ENCODE peak calls at places on chromosomes 11 and 22, in six cellular contexts. H, E, T, R, F and N are unnamed samples.

GRCh38 chr11:11706022-11706421 is 84.2 kb upstream of the GALNT18 start:
- DNase-seq in R (no peak), H (no peak), F (no peak), E (no peak), T (no peak), N (no peak)

GRCh38 chr11:1391165-1392010 is 1.7 kb downstream of the BRSK2 start:
- DNase-seq in E (no peak), R (no peak), T (no peak), H (peak), F (no peak), N (no peak)

GRCh38 chr11:85685820-85686459 is at the start of gene CCDC89:
- DNase-seq in E (peak), R (no peak), H (peak), T (peak), F (peak), N (peak)

GRCh38 chr11:68863553-68864265 is 22.0 kb upstream of the CPT1A start:
- DNase-seq in H (no peak), R (no peak), T (no peak), E (no peak), F (no peak), N (no peak)

GRCh38 chr22:27867958-27868737 is 50.9 kb downstream of the PITPNB start:
- DNase-seq in T (no peak), E (no peak), R (no peak), H (no peak), F (no peak), N (no peak)

GRCh38 chr22:37254206-37254866 is 10.3 kb upstream of the RAC2 start:
- DNase-seq in F (no peak), E (peak), R (no peak), T (peak), H (no peak), N (no peak)

GRCh38 chr11:35997908-35998307 is 54.0 kb downstream of the LDLRAD3 start:
- DNase-seq in F (no peak), R (peak), H (no peak), T (no peak), E (no peak), N (no peak)

GRCh38 chr11:80317612-80318011 is 876.8 kb upstream of the TENM4 start:
- DNase-seq in F (no peak), E (no peak), T (no peak), H (no peak), R (no peak), N (no peak)

GRCh38 chr11:810040-810567 is 337 bp downstream of the RPLP2 start:
- DNase-seq in R (no peak), F (no peak), H (no peak), E (no peak), T (no peak), N (no peak)

GRCh38 chr11:46617451-46618314 is at the start of gene ATG13:
- DNase-seq in R (peak), F (peak), H (peak), T (peak), E (peak), N (peak)

GRCh38 chr11:46615756-46616155 is 1.3 kb downstream of the HARBI1 start:
- DNase-seq in T (no peak), H (no peak), E (no peak), F (no peak), R (no peak), N (no peak)

GRCh38 chr11:46616551-46617450 is at the start of gene HARBI1:
- DNase-seq in E (peak), T (peak), R (peak), H (peak), F (peak), N (peak)

DNA sequence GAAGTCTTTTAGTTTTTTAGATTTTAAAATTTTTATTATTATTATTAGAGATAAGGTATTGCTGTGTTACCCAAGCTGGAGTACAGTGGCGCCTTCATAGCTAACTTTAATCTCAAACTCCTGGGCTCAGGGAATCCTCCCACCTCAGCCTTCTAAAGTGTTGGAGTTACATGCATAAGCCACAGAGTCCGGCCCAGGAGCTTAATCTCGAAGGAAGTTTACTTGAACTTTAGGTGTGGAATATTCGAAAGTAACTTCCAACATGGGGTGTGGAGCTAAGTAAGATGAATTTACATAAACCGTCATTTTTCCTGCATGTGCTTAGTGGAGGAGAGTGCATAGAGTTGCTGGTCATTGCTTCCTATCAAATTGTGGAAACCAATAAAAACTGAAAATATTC is 1.4 kb downstream of the ATG13 start:
- DNase-seq in F (no peak), H (no peak), R (no peak), T (no peak), E (no peak), N (no peak)
- H3K4me3 ChIP-seq in F (peak), H (peak), R (no peak), T (peak), E (peak), N (peak)

DNA sequence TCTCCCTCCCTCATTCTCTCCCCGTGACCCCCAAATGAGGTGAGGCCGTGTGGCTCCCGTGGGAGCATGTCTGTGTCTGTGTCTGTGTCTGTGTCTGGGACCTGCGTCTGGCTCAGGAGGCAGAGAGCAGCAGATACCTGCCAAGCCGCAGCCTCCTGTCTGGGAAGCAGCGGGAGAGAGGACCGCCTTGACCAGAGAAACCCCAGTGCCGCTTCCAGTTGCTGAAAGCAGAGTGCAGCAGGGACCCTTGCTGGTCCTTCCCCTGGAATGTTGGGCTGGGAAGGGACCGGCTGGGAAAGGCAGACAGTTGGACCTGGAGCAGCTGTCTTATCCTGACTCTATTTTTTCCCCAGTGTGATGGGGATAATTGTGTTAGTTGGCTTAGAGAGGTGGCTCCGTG is 525 bp downstream of the CSDC2 start:
- DNase-seq in H (no peak), E (no peak), R (no peak), F (no peak), T (no peak), N (no peak)
- H3K27ac ChIP-seq in H (peak), E (peak), R (no peak), F (peak), T (peak), N (peak)

GRCh38 chr11:72570893-72571741 is 103.1 kb downstream of the PDE2A start:
- DNase-seq in H (no peak), F (no peak), E (no peak), R (no peak), T (no peak), N (peak)

GRCh38 chr11:72575533-72576170 is 98.6 kb downstream of the PDE2A start:
- DNase-seq in F (no peak), E (no peak), T (no peak), H (no peak), R (no peak), N (peak)

GRCh38 chr11:72574534-72575460 is 99.4 kb downstream of the PDE2A start:
- DNase-seq in R (no peak), H (no peak), E (no peak), T (no peak), F (no peak), N (peak)

GRCh38 chr11:72574046-72574445 is 100.2 kb downstream of the PDE2A start:
- DNase-seq in T (no peak), H (no peak), R (no peak), F (no peak), E (no peak), N (peak)

GRCh38 chr11:72573380-72573949 is 100.8 kb downstream of the PDE2A start:
- DNase-seq in T (peak), R (peak), F (no peak), H (no peak), E (no peak), N (peak)
- TF ChIP-seq CTCF in T (peak), R (peak), F (peak), H (peak), E (peak), N (no peak)

GRCh38 chr22:42994276-42994916 is 20.6 kb downstream of the PACSIN2 start:
- DNase-seq in T (no peak), R (no peak), H (no peak), F (no peak), E (no peak), N (no peak)
- H3K4me3 ChIP-seq in T (peak), R (no peak), H (no peak), F (peak), E (peak), N (peak)

DNA sequence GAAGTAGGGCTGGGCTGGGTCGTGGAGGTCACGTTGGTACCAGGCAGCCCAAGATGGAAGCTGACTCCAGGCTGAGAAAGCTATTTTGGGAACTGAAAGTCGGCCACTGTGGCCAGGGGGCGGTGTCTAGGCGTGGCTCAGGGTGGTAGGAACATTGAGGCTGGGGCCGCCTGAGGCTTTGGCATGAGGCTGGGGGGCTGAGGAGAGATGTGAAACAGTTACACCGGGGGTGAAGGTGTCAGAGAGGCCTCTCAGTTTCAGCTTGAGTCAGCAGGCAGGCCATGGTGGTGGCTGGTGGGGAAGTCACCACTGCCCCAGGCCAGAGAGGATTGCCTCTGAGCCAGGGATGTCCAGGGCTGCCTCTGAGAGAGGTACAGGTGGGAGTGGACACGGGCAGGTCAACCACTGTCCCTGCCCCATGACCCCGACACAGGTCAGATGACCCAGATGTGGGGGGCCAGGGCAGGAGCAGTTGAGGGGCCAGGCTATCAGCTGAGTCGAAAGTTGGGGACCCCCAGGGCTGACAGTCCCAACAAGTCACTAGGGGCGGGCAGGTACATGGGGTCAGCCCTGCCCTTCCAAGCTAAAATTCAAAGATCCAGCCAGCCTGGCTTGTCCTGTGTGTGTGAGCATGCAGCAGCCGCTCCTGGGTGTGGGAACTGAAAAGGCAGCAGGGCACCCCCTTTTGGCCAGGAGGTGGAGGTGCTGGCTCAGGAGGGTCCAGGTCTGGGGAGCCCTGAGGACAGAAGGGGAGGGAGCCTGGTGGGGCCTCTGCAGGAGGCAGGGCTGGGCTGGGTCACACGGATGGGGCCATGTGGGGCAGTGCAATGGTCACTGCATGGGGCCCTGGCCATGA is 7.2 kb downstream of the KCNK7 start:
- DNase-seq in T (peak), F (no peak), R (peak), E (no peak), H (peak), N (no peak)
- H3K27ac ChIP-seq in T (peak), F (peak), R (peak), E (no peak), H (no peak), N (peak)

GRCh38 chr11:2554338-2555240 is 109.8 kb downstream of the KCNQ1 start:
- DNase-seq in E (no peak), T (no peak), H (peak), R (no peak), F (no peak), N (no peak)
- TF ChIP-seq CTCF in E (no peak), T (no peak), H (no peak), R (no peak), F (no peak), N (no peak)